ENCODE peak calls at places on chromosomes 1 and 21, in four cellular contexts. L is uterus; C is effector CD4-positive, alpha-beta T cell; I is A172. Q is an unnamed sample.

GRCh38 chr1:245809361-245809760 is 654.6 kb downstream of the KIF26B start:
- DNase-seq in L (no peak), C (no peak), I (no peak), Q (no peak)

GRCh38 chr1:164240081-164240480 is 318.9 kb upstream of the PBX1 start:
- DNase-seq in L (no peak), C (no peak), I (peak), Q (no peak)

GRCh38 chr1:26824735-26825134 is 1.8 kb upstream of the ZDHHC18 start:
- DNase-seq in L (no peak), C (no peak), I (no peak), Q (no peak)

GRCh38 chr1:119631433-119632102 is 16.5 kb downstream of the ZNF697 start:
- DNase-seq in L (peak), C (no peak), I (no peak), Q (peak)

GRCh38 chr1:29629814-29630516 is 393.6 kb downstream of the PTPRU start:
- DNase-seq in L (no peak), C (no peak), I (no peak), Q (no peak)

GRCh38 chr1:53121319-53122172 is 20.9 kb downstream of the SLC1A7 start:
- DNase-seq in L (peak), C (no peak), I (peak), Q (no peak)

GRCh38 chr1:75188892-75189291 is 54.7 kb downstream of the LHX8 start:
- DNase-seq in L (no peak), C (no peak), I (no peak), Q (no peak)

GRCh38 chr21:25625036-25625435 is 14.0 kb upstream of the JAM2 start:
- DNase-seq in L (no peak), C (no peak), I (no peak), Q (no peak)

GRCh38 chr1:26412180-26412840 is 1.7 kb downstream of the LIN28A start:
- DNase-seq in L (no peak), C (no peak), I (no peak), Q (no peak)